ENCODE peak calls at places on chromosomes 7 and 10, in nine cellular contexts. K is cardiac muscle cell; O is upper lobe of right lung; D is endodermal cell; A is endothelial cell of umbilical vein; R is heart right ventricle; V is tibial nerve; J is CD8-positive, alpha-beta T cell; B is body of pancreas. S is an unnamed sample. For H3K4me1 and H3K9me3, the result is how much of the 10 kb centered on the place peaks cover.

GRCh38 chr7:134365341-134366054 is 48.8 kb upstream of the SLC35B4 start:
- DNase-seq in K (no peak), O (no peak), D (no peak), A (no peak), R (no peak), V (no peak), J (no peak), B (no peak), S (no peak)

GRCh38 chr10:44395902-44396670 is 11.2 kb upstream of the CXCL12 start:
- DNase-seq in K (no peak), O (peak), D (peak), A (no peak), R (no peak), V (no peak), J (no peak), B (no peak), S (no peak)

GRCh38 chr10:44387853-44388251 is 3.0 kb upstream of the CXCL12 start:
- DNase-seq in K (no peak), O (peak), D (peak), A (no peak), R (no peak), V (no peak), J (no peak), B (no peak), S (no peak)

GRCh38 chr10:26437637-26438461 is at the start of gene APBB1IP:
- DNase-seq in K (no peak), O (peak), D (peak), A (no peak), R (peak), V (peak), J (peak), B (peak), S (peak)

GRCh38 chr7:26993816-26994810 is 101.7 kb downstream of the HOXA1 start:
- DNase-seq in K (no peak), O (no peak), D (peak), A (no peak), R (no peak), V (no peak), J (no peak), B (no peak), S (no peak)

GRCh38 chr10:69801094-69801433 is 642 bp upstream of the COL13A1 start:
- DNase-seq in K (peak), O (peak), D (peak), A (peak), R (peak), V (peak), J (no peak), B (peak), S (peak)

GRCh38 chr7:19351756-19352155 is 206.5 kb upstream of the FERD3L start:
- DNase-seq in K (no peak), O (no peak), D (no peak), A (no peak), R (no peak), V (no peak), J (no peak), B (no peak), S (no peak)

GRCh38 chr10:131831561-131831960 is 69.2 kb upstream of the PPP2R2D start:
- DNase-seq in K (no peak), O (peak), D (no peak), A (no peak), R (no peak), V (no peak), J (no peak), B (no peak), S (no peak)

GRCh38 chr7:90817846-90818245 is 221.7 kb downstream of the CDK14 start:
- DNase-seq in K (no peak), O (no peak), D (peak), A (no peak), R (no peak), V (no peak), J (no peak), B (no peak), S (no peak)

GRCh38 chr7:27156901-27157716 is 634 bp upstream of the HOXA7 start:
- DNase-seq in K (no peak), O (no peak), D (peak), A (peak), R (no peak), V (no peak), J (peak), B (no peak), S (peak)

GRCh38 chr10:19656420-19657042 is 159.7 kb upstream of the PLXDC2 start:
- DNase-seq in K (no peak), O (no peak), D (no peak), A (no peak), R (no peak), V (no peak), J (no peak), B (no peak), S (no peak)

GRCh38 chr10:78892383-78893191 is 176.2 kb upstream of the ZMIZ1 start:
- DNase-seq in K (no peak), O (no peak), D (peak), A (no peak), R (no peak), V (no peak), J (peak), B (no peak), S (no peak)

GRCh38 chr7:117041007-117041406 is 87.7 kb downstream of the ST7 start:
- DNase-seq in K (no peak), O (no peak), D (no peak), A (no peak), R (no peak), V (no peak), J (no peak), B (no peak), S (no peak)

GRCh38 chr10:91909178-91909677 is at the start of gene FGFBP3:
- DNase-seq in K (peak), O (no peak), D (peak), A (no peak), R (peak), V (peak), J (peak), B (peak), S (peak)

GRCh38 chr7:98077762-98078161 is 28.9 kb upstream of the LMTK2 start:
- DNase-seq in K (peak), O (peak), D (peak), A (no peak), R (no peak), V (no peak), J (no peak), B (no peak), S (no peak)

GRCh38 chr10:127527891-127528290 is 21.2 kb upstream of the NPS start:
- DNase-seq in K (no peak), O (no peak), D (no peak), A (no peak), R (peak), V (no peak), J (no peak), B (no peak), S (no peak)

GRCh38 chr10:103692421-103693069 is 162.8 kb downstream of the SH3PXD2A start:
- DNase-seq in K (no peak), O (no peak), D (peak), A (no peak), R (no peak), V (no peak), J (no peak), B (no peak), S (peak)

GRCh38 chr7:14697684-14698083 is 204.9 kb downstream of the DGKB start:
- DNase-seq in K (no peak), O (no peak), D (no peak), A (no peak), R (no peak), V (no peak), J (no peak), B (no peak), S (no peak)

GRCh38 chr7:141023305-141023704 is 8.6 kb upstream of the MRPS33 start:
- DNase-seq in K (no peak), O (no peak), D (no peak), A (no peak), R (no peak), V (no peak), J (no peak), B (no peak), S (no peak)

GRCh38 chr10:82981137-82981723 is 1106.2 kb downstream of the NRG3 start:
- DNase-seq in K (no peak), O (no peak), D (no peak), A (no peak), R (no peak), V (no peak), J (no peak), B (no peak), S (no peak)

GRCh38 chr10:122462533-122463465 is 1.4 kb downstream of the HTRA1 start:
- DNase-seq in K (peak), O (no peak), D (no peak), A (peak), R (peak), V (peak), J (no peak), B (peak), S (no peak)

GRCh38 chr10:129391464-129391863 is 75.6 kb upstream of the MGMT start:
- DNase-seq in K (no peak), O (no peak), D (no peak), A (no peak), R (no peak), V (no peak), J (no peak), B (no peak), S (no peak)

GRCh38 chr10:44195120-44196007 is 189.5 kb downstream of the CXCL12 start:
- DNase-seq in K (peak), O (no peak), D (no peak), A (peak), R (peak), V (peak), J (no peak), B (peak), S (peak)

GRCh38 chr10:70598857-70599295 is 3.7 kb downstream of the PRF1 start:
- DNase-seq in K (no peak), O (peak), D (no peak), A (no peak), R (no peak), V (no peak), J (no peak), B (no peak), S (no peak)

GRCh38 chr10:11016959-11017574 is 605 bp upstream of the CELF2 start:
- DNase-seq in K (no peak), O (no peak), D (no peak), A (no peak), R (no peak), V (peak), J (no peak), B (no peak), S (no peak)

GRCh38 chr10:101618871-101619270 is 30.8 kb downstream of the DPCD start:
- DNase-seq in K (no peak), O (no peak), D (no peak), A (no peak), R (no peak), V (no peak), J (no peak), B (no peak), S (no peak)

DNA sequence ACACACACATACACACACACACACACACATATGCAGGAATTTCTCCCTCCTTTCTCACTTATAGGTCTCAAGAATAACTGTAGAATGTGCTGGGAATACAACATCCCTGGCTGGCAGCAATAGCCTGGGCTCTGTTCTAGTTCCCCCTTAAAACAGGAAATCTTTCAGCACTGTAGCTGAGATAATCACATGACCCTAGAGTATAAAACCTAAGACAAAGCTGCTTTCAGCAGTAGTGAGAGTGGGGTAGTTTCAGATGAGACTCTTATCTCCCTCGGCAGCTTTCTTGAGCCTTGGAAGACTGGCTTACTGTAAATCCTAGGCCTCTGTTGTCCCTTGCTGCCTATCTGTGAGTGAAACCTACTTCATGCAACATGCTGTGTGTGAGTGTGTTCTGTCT is 137.4 kb upstream of the AKR1E2 start:
- DNase-seq in K (no peak), O (no peak), D (no peak), A (peak), R (no peak), V (no peak), J (no peak), B (no peak), S (no peak)
- H3K4me1 ChIP-seq in K (under half), O (under half), D (under half), A (under half), R (under half), V (under half), J (under half), B (under half), S (under half)

DNA sequence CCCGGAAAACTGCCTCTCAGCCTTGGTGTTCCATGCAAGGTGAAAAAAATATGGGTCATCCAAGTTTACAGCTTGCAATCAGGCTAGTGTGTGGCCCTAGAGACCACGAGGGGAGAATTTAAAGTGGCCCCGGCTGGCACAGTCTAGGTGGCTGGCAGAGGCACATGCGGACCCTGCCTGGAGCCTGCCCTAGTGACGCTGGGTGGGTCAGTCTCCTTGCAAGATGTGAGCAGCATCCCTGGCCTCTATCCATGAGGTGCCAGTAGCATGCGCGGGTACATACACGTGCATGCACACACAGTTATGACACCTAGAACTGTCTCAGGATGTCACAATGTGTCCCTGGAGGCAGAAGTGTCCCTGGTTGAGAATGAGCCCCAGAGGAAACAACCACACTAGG is 22.4 kb upstream of the ZNF716 start:
- DNase-seq in K (no peak), O (no peak), D (no peak), A (no peak), R (no peak), V (no peak), J (no peak), B (no peak), S (no peak)
- H3K9me3 ChIP-seq in K (under half), O (under half), D (half or more), A (under half), R (under half), V (under half), J (under half), B (under half), S (under half)

GRCh38 chr7:138161600-138162081 is 85.4 kb downstream of the AKR1D1 start:
- DNase-seq in K (peak), O (peak), D (peak), A (peak), R (peak), V (peak), J (peak), B (peak), S (peak)
- TF ChIP-seq CTCF in K (peak), O (peak), D (peak), A (peak), R (peak), V (peak), J (peak), B (peak), S (peak)

GRCh38 chr7:152424348-152425108 is 11.3 kb downstream of the KMT2C start:
- DNase-seq in K (no peak), O (peak), D (no peak), A (no peak), R (no peak), V (no peak), J (no peak), B (no peak), S (no peak)
- H3K4me1 ChIP-seq in K (under half), O (under half), D (under half), A (under half), R (half or more), V (under half), J (under half), B (under half), S (under half)

DNA sequence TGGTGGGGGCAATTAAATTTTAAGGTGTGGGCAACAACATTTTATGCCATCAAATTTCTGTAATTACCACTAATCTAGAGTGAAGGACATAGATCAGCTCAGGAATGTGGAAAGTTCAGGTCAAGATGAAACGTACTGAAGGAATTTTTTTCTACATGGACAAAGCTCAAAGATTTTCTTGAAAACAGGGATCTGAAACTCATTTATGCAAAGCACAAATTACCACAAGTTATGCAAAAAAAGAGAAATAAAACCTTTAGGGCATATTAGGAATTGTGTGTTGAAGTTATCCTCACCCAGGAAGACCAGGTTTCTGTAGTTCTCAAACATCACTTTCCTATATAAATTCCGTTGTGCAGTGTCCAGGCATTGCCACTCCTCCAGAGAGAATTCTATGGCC is 18.9 kb downstream of the ZNF680 start:
- DNase-seq in K (no peak), O (no peak), D (no peak), A (no peak), R (no peak), V (no peak), J (no peak), B (no peak), S (no peak)
- H3K9me3 ChIP-seq in K (under half), O (under half), D (under half), A (under half), R (under half), V (under half), J (under half), B (under half), S (under half)

GRCh38 chr10:113097046-113097415 is 147.0 kb downstream of the TCF7L2 start:
- DNase-seq in K (no peak), O (no peak), D (peak), A (no peak), R (no peak), V (no peak), J (no peak), B (no peak), S (no peak)
- TF ChIP-seq CTCF in K (no peak), O (no peak), D (no peak), A (no peak), R (no peak), V (no peak), J (no peak), B (no peak), S (no peak)

DNA sequence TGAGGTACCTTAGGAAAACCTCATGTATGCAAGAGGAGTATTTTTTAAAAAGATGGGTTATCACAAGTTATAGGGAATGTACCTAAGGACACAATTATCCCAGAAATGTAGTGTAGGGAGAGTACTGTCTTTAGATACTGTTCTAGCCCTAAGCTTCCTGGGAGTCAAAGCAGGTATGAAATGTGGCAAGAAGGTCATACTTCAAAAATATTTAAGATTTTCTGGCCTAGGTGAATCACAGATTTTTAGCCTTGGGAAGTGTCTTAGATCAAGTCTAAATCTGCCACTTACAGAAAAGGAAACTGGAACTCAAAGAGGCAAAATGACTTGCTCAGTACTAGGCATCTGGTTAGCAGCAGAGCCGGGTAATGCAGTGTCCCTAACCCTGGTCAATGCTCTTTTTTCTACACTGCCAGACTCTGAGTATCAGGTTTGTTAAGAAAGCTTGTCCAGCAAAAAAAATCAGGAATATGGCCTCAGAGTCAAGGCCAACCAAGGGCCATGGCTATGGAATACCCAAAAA is 13.9 kb downstream of the PIK3AP1 start:
- DNase-seq in K (no peak), O (no peak), D (no peak), A (no peak), R (no peak), V (no peak), J (no peak), B (no peak), S (no peak)
- H3K4me1 ChIP-seq in K (under half), O (under half), D (under half), A (under half), R (under half), V (under half), J (under half), B (under half), S (under half)

GRCh38 chr7:158051372-158051760 is 536.3 kb downstream of the PTPRN2 start:
- DNase-seq in K (no peak), O (peak), D (no peak), A (no peak), R (no peak), V (no peak), J (no peak), B (no peak), S (no peak)

GRCh38 chr7:158054611-158055010 is 533.0 kb downstream of the PTPRN2 start:
- DNase-seq in K (no peak), O (peak), D (no peak), A (no peak), R (no peak), V (no peak), J (no peak), B (no peak), S (no peak)

GRCh38 chr7:158052381-158053095 is 535.1 kb downstream of the PTPRN2 start:
- DNase-seq in K (no peak), O (peak), D (no peak), A (no peak), R (no peak), V (no peak), J (no peak), B (no peak), S (no peak)

GRCh38 chr7:158054081-158054480 is 533.5 kb downstream of the PTPRN2 start:
- DNase-seq in K (no peak), O (peak), D (no peak), A (no peak), R (no peak), V (no peak), J (no peak), B (no peak), S (no peak)

GRCh38 chr7:158053516-158053915 is 534.1 kb downstream of the PTPRN2 start:
- DNase-seq in K (no peak), O (peak), D (no peak), A (no peak), R (no peak), V (no peak), J (no peak), B (no peak), S (no peak)
- H3K9me3 ChIP-seq in K (under half), O (under half), D (half or more), A (under half), R (under half), V (under half), J (under half), B (under half), S (under half)

GRCh38 chr7:93890464-93891068 is at the start of gene TFPI2:
- DNase-seq in K (peak), O (peak), D (peak), A (peak), R (peak), V (no peak), J (no peak), B (peak), S (peak)
- TF ChIP-seq CTCF in K (peak), O (no peak), D (no peak), A (no peak), R (no peak), V (no peak), J (no peak), B (no peak), S (no peak)